ENCODE peak calls at places on chromosomes 16 and 17, in nine cellular contexts. R is progenitor cell of endocrine pancreas, A is MM.1S, V is bronchial epithelial cell, W is spleen, B is IMR-90, I is AG09309, D is heart right ventricle, Y is neural crest cell. U is an unnamed sample.

GRCh38 chr17:6591599-6592158 is 35.3 kb upstream of the PITPNM3 start:
- DNase-seq in B (peak), W (no peak), Y (no peak), V (peak), R (no peak), A (no peak), I (peak), D (no peak), U (no peak)

GRCh38 chr17:4839965-4840892 is 7.1 kb downstream of the MINK1 start:
- DNase-seq in Y (no peak), D (no peak), V (no peak), A (no peak), R (no peak), I (no peak), W (no peak), B (peak), U (no peak)

GRCh38 chr17:17682737-17683675 is 1.7 kb downstream of the RAI1 start:
- DNase-seq in B (peak), R (peak), A (peak), V (peak), I (peak), Y (peak), W (peak), D (peak), U (peak)

GRCh38 chr16:14015948-14016347 is 55.2 kb upstream of the MRTFB start:
- DNase-seq in V (peak), R (no peak), Y (no peak), D (no peak), A (no peak), W (no peak), I (peak), B (peak), U (no peak)

GRCh38 chr17:62847426-62847825 is 39.3 kb upstream of the MARCHF10 start:
- DNase-seq in V (no peak), R (no peak), D (no peak), A (no peak), W (no peak), B (no peak), Y (no peak), I (no peak), U (no peak)

GRCh38 chr16:87000007-87000406 is 317.2 kb downstream of the C16orf95 start:
- DNase-seq in B (no peak), I (no peak), A (no peak), D (no peak), Y (no peak), V (no peak), R (no peak), W (no peak), U (no peak)

GRCh38 chr16:1674751-1675664 is 3.1 kb upstream of the JPT2 start:
- DNase-seq in I (no peak), B (peak), D (no peak), A (no peak), W (peak), V (peak), R (no peak), Y (no peak), U (no peak)

GRCh38 chr17:73192219-73192893 is 499 bp upstream of the COG1 start:
- DNase-seq in A (peak), V (peak), R (peak), W (peak), D (peak), B (peak), Y (peak), I (peak), U (peak)

GRCh38 chr17:55889271-55889670 is 138.4 kb downstream of the PCTP start:
- DNase-seq in I (no peak), W (no peak), A (no peak), B (no peak), D (no peak), R (no peak), Y (no peak), V (peak), U (no peak)

GRCh38 chr16:11303405-11304138 is 22.4 kb upstream of the PRM1 start:
- DNase-seq in V (peak), W (no peak), Y (no peak), A (no peak), I (no peak), B (no peak), R (no peak), D (no peak), U (peak)

GRCh38 chr16:11992008-11992584 is 15.6 kb downstream of the SNX29 start:
- DNase-seq in A (no peak), B (no peak), W (no peak), R (no peak), I (no peak), D (no peak), Y (no peak), V (no peak), U (no peak)

GRCh38 chr17:38605852-38606645 is at the start of gene SRCIN1:
- DNase-seq in I (no peak), B (peak), Y (peak), V (no peak), D (no peak), R (peak), A (peak), W (peak), U (no peak)

GRCh38 chr17:74960739-74961342 is 11.7 kb downstream of the HID1 start:
- DNase-seq in B (peak), V (peak), Y (peak), I (no peak), D (no peak), R (peak), A (peak), W (no peak), U (no peak)

GRCh38 chr16:4053663-4054479 is 62.4 kb downstream of the ADCY9 start:
- DNase-seq in D (peak), R (no peak), I (peak), B (peak), V (peak), Y (no peak), A (no peak), W (peak), U (no peak)

GRCh38 chr16:30183961-30184429 is 593 bp downstream of the CORO1A start:
- DNase-seq in B (no peak), A (peak), Y (no peak), W (peak), I (no peak), R (no peak), D (peak), V (no peak), U (no peak)

GRCh38 chr16:79402356-79402755 is 198.2 kb downstream of the MAF start:
- DNase-seq in V (no peak), W (no peak), R (no peak), B (no peak), Y (no peak), D (no peak), I (no peak), A (no peak), U (no peak)

GRCh38 chr16:75254359-75254837 is 3.0 kb upstream of the BCAR1 start:
- DNase-seq in V (peak), I (peak), D (peak), Y (no peak), B (peak), W (peak), A (no peak), R (no peak), U (no peak)

GRCh38 chr16:12291989-12292759 is 315.6 kb downstream of the SNX29 start:
- DNase-seq in R (no peak), D (no peak), W (no peak), V (no peak), Y (no peak), B (no peak), I (no peak), A (no peak), U (no peak)

GRCh38 chr17:47335101-47335936 is 11.6 kb downstream of the EFCAB13 start:
- DNase-seq in R (no peak), W (no peak), D (no peak), V (no peak), B (no peak), A (no peak), I (no peak), Y (no peak), U (no peak)

GRCh38 chr16:10080031-10080772 is 102.0 kb downstream of the GRIN2A start:
- DNase-seq in W (no peak), B (no peak), I (peak), A (no peak), R (peak), Y (no peak), V (peak), D (peak), U (no peak)

GRCh38 chr16:67163164-67163902 is 1.2 kb upstream of the HSF4 start:
- DNase-seq in B (peak), V (no peak), A (no peak), W (peak), Y (no peak), R (no peak), D (no peak), I (no peak), U (no peak)

GRCh38 chr17:32240745-32241144 is 24.9 kb upstream of the RHBDL3 start:
- DNase-seq in V (no peak), A (no peak), I (no peak), R (no peak), B (no peak), W (no peak), Y (no peak), D (peak), U (no peak)

DNA sequence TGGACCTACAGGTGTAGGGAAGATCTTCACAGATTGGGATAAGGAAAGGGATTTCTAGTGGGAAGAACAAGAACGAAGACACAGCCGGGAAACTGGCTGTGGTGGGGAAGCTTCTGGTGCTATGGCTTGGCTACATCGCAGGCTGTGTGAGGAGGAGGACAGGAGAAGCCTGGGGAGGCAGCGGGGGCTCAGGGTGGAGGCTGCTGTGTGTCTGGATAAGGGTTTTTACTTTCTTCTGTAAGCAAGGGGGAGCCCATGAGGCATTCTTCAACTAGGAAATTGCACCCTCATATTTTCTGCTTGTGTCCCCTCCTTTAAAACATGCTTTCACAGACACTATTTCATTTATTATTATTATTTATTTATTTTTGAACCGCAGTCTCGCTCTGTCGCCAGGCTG is 2.9 kb upstream of the RHBDF2 start:
- DNase-seq in Y (no peak), I (no peak), D (no peak), V (no peak), B (no peak), R (no peak), W (no peak), A (peak), U (no peak)
- TF ChIP-seq CTCF in Y (no peak), I (no peak), D (no peak), V (no peak), B (no peak), R (no peak), W (no peak), A (peak), U (no peak)

GRCh38 chr17:3675886-3676285 is 7.3 kb downstream of the EMC6 start:
- DNase-seq in I (no peak), W (no peak), B (no peak), Y (no peak), V (no peak), R (no peak), A (peak), D (no peak), U (no peak)

GRCh38 chr17:3678821-3679175 is 10.2 kb downstream of the EMC6 start:
- DNase-seq in Y (no peak), I (no peak), V (no peak), W (no peak), D (no peak), A (no peak), B (no peak), R (no peak), U (no peak)

GRCh38 chr17:3681057-3681456 is 12.4 kb downstream of the EMC6 start:
- DNase-seq in Y (no peak), R (no peak), D (no peak), A (no peak), I (no peak), V (no peak), B (no peak), W (no peak), U (no peak)

GRCh38 chr17:3679186-3680126 is 10.8 kb downstream of the EMC6 start:
- DNase-seq in D (no peak), R (no peak), W (no peak), V (no peak), I (no peak), A (peak), B (no peak), Y (no peak), U (no peak)

DNA sequence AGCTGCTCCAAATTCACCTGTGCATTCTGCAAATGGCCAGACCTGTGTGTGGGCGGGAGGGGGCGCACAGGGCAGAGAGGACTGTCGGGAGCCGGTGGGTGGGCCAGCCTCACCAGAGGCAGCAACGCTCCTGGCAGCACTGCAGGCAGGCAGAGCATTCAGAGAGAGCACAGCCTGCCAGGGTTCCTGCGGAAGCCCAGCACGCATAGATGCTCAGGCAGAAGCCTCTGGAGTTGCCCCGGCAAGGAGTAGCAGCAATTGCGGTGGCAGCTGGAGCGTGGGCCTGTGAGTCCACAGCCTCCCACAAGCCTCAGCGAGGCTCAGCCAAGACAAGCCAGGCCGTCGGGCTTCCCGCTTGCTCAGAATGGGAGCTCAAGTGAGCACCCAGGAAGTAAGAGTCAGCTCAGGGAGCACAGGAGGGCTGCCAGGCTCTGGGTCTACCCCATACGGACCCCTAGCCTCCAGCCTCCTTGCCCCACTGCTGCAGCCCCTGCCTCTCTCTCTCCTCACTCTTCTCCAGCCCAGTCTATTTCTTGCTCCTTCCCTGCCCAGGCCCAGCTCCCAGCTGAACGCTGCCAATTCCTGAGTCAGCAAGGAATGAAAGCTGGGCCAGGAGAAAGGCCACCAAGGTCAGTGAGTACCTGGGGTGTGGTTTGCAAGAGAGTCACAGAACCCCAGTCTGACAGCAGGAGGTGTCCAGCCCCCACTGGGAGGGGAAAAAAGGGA is 9.6 kb downstream of the EMC6 start:
- DNase-seq in R (no peak), I (no peak), W (no peak), V (no peak), A (peak), B (peak), Y (no peak), D (no peak), U (no peak)
- TF ChIP-seq CTCF in R (peak), I (no peak), W (no peak), V (no peak), A (no peak), B (no peak), Y (no peak), D (no peak), U (no peak)

GRCh38 chr16:72858611-72859493 is 189.1 kb downstream of the ZFHX3 start:
- DNase-seq in W (no peak), D (no peak), Y (no peak), A (no peak), V (no peak), R (no peak), B (peak), I (no peak), U (no peak)

GRCh38 chr16:72859581-72859980 is 188.3 kb downstream of the ZFHX3 start:
- DNase-seq in W (no peak), R (no peak), A (no peak), V (no peak), B (no peak), Y (no peak), D (no peak), I (no peak), U (no peak)

GRCh38 chr16:72857841-72858594 is 189.9 kb downstream of the ZFHX3 start:
- DNase-seq in V (no peak), R (no peak), Y (no peak), I (no peak), A (no peak), D (no peak), W (no peak), B (no peak), U (no peak)

GRCh38 chr16:72854537-72854936 is 193.4 kb downstream of the ZFHX3 start:
- DNase-seq in B (no peak), V (no peak), W (no peak), R (no peak), I (no peak), D (no peak), Y (no peak), A (no peak), U (no peak)

GRCh38 chr16:72856797-72857196 is 191.1 kb downstream of the ZFHX3 start:
- DNase-seq in B (no peak), Y (no peak), A (no peak), V (peak), W (no peak), R (no peak), D (no peak), I (no peak), U (no peak)
- TF ChIP-seq CTCF in B (peak), Y (peak), A (peak), V (peak), W (no peak), R (peak), D (no peak), I (peak), U (no peak)

DNA sequence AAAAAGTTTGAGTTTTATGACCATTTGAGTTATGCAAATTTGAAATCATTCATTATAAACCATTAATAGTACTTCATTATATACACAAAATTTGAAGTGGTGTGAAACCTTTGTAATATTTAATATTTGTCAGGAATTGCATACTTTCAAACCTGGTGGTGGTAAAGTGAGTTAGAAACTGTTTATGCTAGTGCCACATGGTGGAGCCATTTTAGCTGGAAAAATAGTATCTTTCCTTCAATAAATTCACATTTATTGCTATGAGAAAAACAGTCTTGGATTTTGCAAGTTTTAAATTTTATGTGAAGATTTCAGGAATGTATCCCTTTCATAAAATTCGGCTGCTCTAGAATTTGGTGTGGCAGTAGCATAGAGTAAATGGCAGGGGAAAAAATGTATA is 7.3 kb upstream of the BLMH start:
- DNase-seq in W (no peak), A (no peak), B (peak), D (no peak), Y (no peak), R (no peak), V (no peak), I (no peak), U (no peak)
- TF ChIP-seq CTCF in W (no peak), A (peak), B (peak), D (no peak), Y (peak), R (peak), V (peak), I (peak), U (no peak)

GRCh38 chr16:73199214-73199613 is 151.3 kb upstream of the ZFHX3 start:
- DNase-seq in W (no peak), B (no peak), R (no peak), A (no peak), D (no peak), I (no peak), Y (no peak), V (no peak), U (no peak)
- TF ChIP-seq CTCF in W (no peak), B (no peak), R (no peak), A (no peak), D (no peak), I (no peak), Y (no peak), V (no peak), U (no peak)

GRCh38 chr17:78174332-78174869 is 6.0 kb downstream of the SYNGR2 start:
- DNase-seq in I (no peak), R (no peak), A (peak), B (no peak), W (peak), V (no peak), D (peak), Y (no peak), U (no peak)

GRCh38 chr17:78175643-78175981 is 7.2 kb downstream of the SYNGR2 start:
- DNase-seq in I (no peak), Y (no peak), A (no peak), R (no peak), V (no peak), W (no peak), B (no peak), D (no peak), U (no peak)

GRCh38 chr17:78176548-78177025 is 8.2 kb downstream of the SYNGR2 start:
- DNase-seq in A (peak), D (peak), Y (peak), W (peak), V (peak), B (peak), R (peak), I (no peak), U (peak)

GRCh38 chr17:78173025-78173715 is 4.8 kb downstream of the SYNGR2 start:
- DNase-seq in W (no peak), A (peak), V (no peak), B (no peak), I (no peak), D (no peak), Y (no peak), R (no peak), U (no peak)

GRCh38 chr17:78174870-78175642 is 6.7 kb downstream of the SYNGR2 start:
- DNase-seq in A (no peak), V (no peak), I (no peak), R (no peak), D (no peak), Y (no peak), W (no peak), B (no peak), U (no peak)
- TF ChIP-seq CTCF in A (no peak), V (peak), I (no peak), R (peak), D (no peak), Y (peak), W (no peak), B (no peak), U (no peak)

GRCh38 chr16:7513429-7513828 is 180.8 kb downstream of the RBFOX1 start:
- DNase-seq in V (no peak), B (no peak), I (no peak), A (no peak), R (no peak), Y (no peak), W (no peak), D (no peak), U (no peak)
- TF ChIP-seq CTCF in V (no peak), B (no peak), I (no peak), A (peak), R (peak), Y (peak), W (no peak), D (peak), U (no peak)

DNA sequence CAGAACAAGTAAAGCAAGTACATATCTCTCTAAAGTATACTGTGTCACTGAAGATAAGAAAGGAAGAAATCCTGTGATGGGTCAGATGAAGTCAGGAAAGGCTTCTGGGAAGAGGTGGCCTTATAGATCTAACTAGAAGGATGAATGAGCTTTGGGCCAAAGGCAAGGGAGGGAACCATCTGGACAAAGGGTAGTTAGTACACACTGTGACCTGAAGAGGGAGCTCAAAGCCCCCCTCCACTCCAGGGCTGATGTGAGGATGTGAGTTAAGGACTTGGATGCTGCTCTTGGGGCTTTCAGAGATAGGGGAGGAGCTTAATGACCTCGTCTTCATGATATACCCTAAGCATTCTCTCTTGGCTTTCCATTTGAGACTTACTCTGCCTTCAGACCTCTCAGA is 185.3 kb upstream of the CACNG3 start:
- DNase-seq in V (no peak), R (peak), D (peak), I (no peak), Y (peak), W (no peak), A (peak), B (peak), U (no peak)
- TF ChIP-seq CTCF in V (no peak), R (peak), D (peak), I (peak), Y (peak), W (peak), A (peak), B (peak), U (no peak)

U was measured in mesothelial cell of epicardium.